ENCODE peak calls at places on chromosomes 3 and 15, in four cellular contexts. R, Z, Q and J are unnamed samples.

GRCh38 chr3:150497956-150498355 is 48.3 kb downstream of the SERP1 start:
- DNase-seq in R (no peak), Z (no peak), Q (peak), J (no peak)

GRCh38 chr3:176974303-176974702 is 223.0 kb downstream of the TBL1XR1 start:
- DNase-seq in R (no peak), Z (no peak), Q (no peak), J (no peak)

GRCh38 chr15:32919749-32920414 is 202.1 kb downstream of the GREM1 start:
- DNase-seq in R (no peak), Z (no peak), Q (peak), J (peak)

GRCh38 chr3:127392146-127392470 is 104.3 kb upstream of the PRR20G start:
- DNase-seq in R (no peak), Z (no peak), Q (no peak), J (no peak)

GRCh38 chr15:59521443-59521842 is 83.5 kb downstream of the FAM81A start:
- DNase-seq in R (no peak), Z (no peak), Q (no peak), J (no peak)

GRCh38 chr3:36792342-36792741 is 28.0 kb upstream of the DCLK3 start:
- DNase-seq in R (peak), Z (no peak), Q (peak), J (peak)

GRCh38 chr3:100463002-100463401 is 29.4 kb upstream of the TMEM45A start:
- DNase-seq in R (peak), Z (no peak), Q (peak), J (peak)

GRCh38 chr3:127043041-127043641 is 60.2 kb downstream of the PLXNA1 start:
- DNase-seq in R (no peak), Z (no peak), Q (peak), J (no peak)

GRCh38 chr3:169085827-169086226 is 577.7 kb downstream of the MECOM start:
- DNase-seq in R (no peak), Z (no peak), Q (peak), J (no peak)

GRCh38 chr3:35276616-35277015 is 362.7 kb upstream of the ARPP21 start:
- DNase-seq in R (no peak), Z (no peak), Q (no peak), J (no peak)

GRCh38 chr15:74545776-74546656 is 5.0 kb downstream of the ARID3B start:
- DNase-seq in R (peak), Z (peak), Q (peak), J (peak)

GRCh38 chr3:146834917-146835316 is 229.8 kb upstream of the PLSCR5 start:
- DNase-seq in R (no peak), Z (no peak), Q (no peak), J (no peak)

GRCh38 chr3:151837057-151837456 is 23.1 kb downstream of the AADAC start:
- DNase-seq in R (no peak), Z (no peak), Q (peak), J (peak)

GRCh38 chr3:68378631-68379030 is 553.7 kb downstream of the TAFA4 start:
- DNase-seq in R (no peak), Z (no peak), Q (no peak), J (no peak)

GRCh38 chr15:29770796-29771195 is 51.5 kb downstream of the TJP1 start:
- DNase-seq in R (no peak), Z (no peak), Q (peak), J (no peak)

GRCh38 chr3:165549037-165549436 is 288.2 kb downstream of the BCHE start:
- DNase-seq in R (no peak), Z (no peak), Q (no peak), J (no peak)

GRCh38 chr15:67137951-67138935 is 72.8 kb downstream of the SMAD3 start:
- DNase-seq in R (no peak), Z (no peak), Q (no peak), J (no peak)

GRCh38 chr3:39752751-39753150 is 56.7 kb upstream of the MYRIP start:
- DNase-seq in R (no peak), Z (no peak), Q (no peak), J (no peak)

GRCh38 chr3:166582231-166582630 is 745.0 kb upstream of the BCHE start:
- DNase-seq in R (no peak), Z (no peak), Q (peak), J (no peak)

GRCh38 chr15:65924004-65924403 is 54.7 kb downstream of the RAB11A start:
- DNase-seq in R (no peak), Z (no peak), Q (no peak), J (no peak)

GRCh38 chr3:183536238-183536880 is 19.1 kb downstream of the KLHL6 start:
- DNase-seq in R (no peak), Z (no peak), Q (no peak), J (peak)

GRCh38 chr3:125098929-125099328 is 43.1 kb upstream of the HEG1 start:
- DNase-seq in R (no peak), Z (no peak), Q (no peak), J (no peak)

GRCh38 chr3:175941352-175941751 is 1082.2 kb downstream of the NAALADL2 start:
- DNase-seq in R (no peak), Z (no peak), Q (peak), J (peak)

GRCh38 chr3:150147776-150148175 is 177.1 kb upstream of the PFN2 start:
- DNase-seq in R (no peak), Z (no peak), Q (peak), J (no peak)

GRCh38 chr15:64334530-64334929 is 21.4 kb downstream of the CSNK1G1 start:
- DNase-seq in R (no peak), Z (peak), Q (no peak), J (no peak)